ENCODE peak calls at places on chromosomes 13 and 19, in six cellular contexts. I is bronchial epithelial cell, D is AG10803, P is neural crest cell, G is head of caudate nucleus, F is ELF-1. B is an unnamed sample.

GRCh38 chr19:54201172-54201701 is 579 bp downstream of the RPS9 start:
- DNase-seq in D (no peak), P (no peak), G (no peak), F (no peak), I (no peak), B (no peak)

GRCh38 chr19:38928406-38929001 is 2.1 kb downstream of the SARS2 start:
- DNase-seq in F (no peak), I (no peak), G (no peak), D (no peak), P (no peak), B (no peak)

GRCh38 chr13:109357751-109358150 is 428.6 kb downstream of the IRS2 start:
- DNase-seq in G (no peak), I (no peak), F (no peak), P (no peak), D (peak; percentile 13), B (no peak)

GRCh38 chr19:47661161-47661560 is 52.1 kb upstream of the EHD2 start:
- DNase-seq in D (peak; percentile 15), F (no peak), P (no peak), I (no peak), G (no peak), B (no peak)

GRCh38 chr13:26710166-26710565 is 50.4 kb downstream of the GPR12 start:
- DNase-seq in I (no peak), D (no peak), P (no peak), G (no peak), F (peak; percentile 72), B (no peak)

GRCh38 chr19:1591421-1592022 is 1.1 kb downstream of the MBD3 start:
- DNase-seq in I (no peak), F (peak; percentile 53), P (no peak), D (no peak), G (no peak), B (peak; percentile 22)

GRCh38 chr13:34249546-34249945 is 431.6 kb downstream of the RFC3 start:
- DNase-seq in F (no peak), I (no peak), G (no peak), P (no peak), D (no peak), B (no peak)

GRCh38 chr19:32819415-32820400 is 49.9 kb downstream of the SLC7A9 start:
- DNase-seq in I (no peak), G (peak; percentile 50), D (no peak), P (no peak), F (no peak), B (peak; percentile 4)

GRCh38 chr19:55641376-55642152 is 762 bp downstream of the ZNF580 start:
- DNase-seq in P (no peak), G (no peak), F (no peak), I (no peak), D (no peak), B (no peak)

GRCh38 chr13:97540696-97541095 is 106.7 kb downstream of the RAP2A start:
- DNase-seq in I (no peak), G (no peak), F (no peak), P (no peak), D (peak; percentile 8), B (no peak)

GRCh38 chr19:40601061-40601973 is at the start of gene LTBP4:
- DNase-seq in G (no peak), P (no peak), D (no peak), I (no peak), F (no peak), B (no peak)

GRCh38 chr19:9936151-9937000 is at the start of gene OLFM2:
- DNase-seq in G (no peak), D (no peak), F (no peak), I (no peak), P (no peak), B (no peak)

GRCh38 chr13:19572280-19572679 is 10.9 kb upstream of the TPTE2 start:
- DNase-seq in P (no peak), F (no peak), I (no peak), G (no peak), D (no peak), B (no peak)

GRCh38 chr19:45558399-45558878 is 26.2 kb downstream of the OPA3 start:
- DNase-seq in P (peak; percentile 47), G (peak; percentile 78), F (peak; percentile 72), I (peak; percentile 81), D (no peak), B (peak; percentile 37)

GRCh38 chr13:26060366-26060765 is 8.6 kb upstream of the SHISA2 start:
- DNase-seq in F (no peak), P (no peak), G (no peak), D (no peak), I (no peak), B (no peak)

GRCh38 chr13:113428469-113428865 is 24.8 kb downstream of the ADPRHL1 start:
- DNase-seq in F (no peak), I (no peak), P (no peak), G (no peak), D (no peak), B (no peak)

GRCh38 chr19:18292810-18293641 is 11.6 kb upstream of the JUND start:
- DNase-seq in F (peak; percentile 97), G (peak; percentile 69), I (no peak), D (peak; percentile 69), P (peak; percentile 64), B (peak; percentile 71)

GRCh38 chr19:48629599-48630288 is 7.4 kb downstream of the DBP start:
- DNase-seq in F (peak; percentile 98), P (no peak), G (peak; percentile 73), D (no peak), I (no peak), B (no peak)

GRCh38 chr19:7680606-7681335 is at the start of gene TRAPPC5:
- DNase-seq in G (peak; percentile 85), P (peak; percentile 85), D (peak; percentile 67), F (peak; percentile 85), I (peak; percentile 42), B (peak; percentile 85)

GRCh38 chr19:50897191-50897607 is 14.0 kb downstream of the KLK4 start:
- DNase-seq in F (no peak), P (no peak), I (no peak), D (no peak), G (no peak), B (no peak)

GRCh38 chr13:32881074-32881791 is 135.0 kb upstream of the KL start:
- DNase-seq in G (peak; percentile 56), F (no peak), I (peak; percentile 51), D (peak; percentile 85), P (no peak), B (no peak)

GRCh38 chr19:40630571-40631160 is 29.5 kb downstream of the LTBP4 start:
- DNase-seq in P (no peak), G (no peak), F (peak; percentile 22), I (no peak), D (no peak), B (no peak)

GRCh38 chr13:46297338-46297737 is 85.6 kb downstream of the LRRC63 start:
- DNase-seq in D (peak; percentile 37), P (no peak), I (no peak), G (no peak), F (no peak), B (no peak)

GRCh38 chr13:44302233-44302632 is 71.4 kb upstream of the SERP2 start:
- DNase-seq in P (no peak), F (no peak), G (no peak), I (peak; percentile 89), D (no peak), B (no peak)

GRCh38 chr19:13723206-13723605 is 41.1 kb upstream of the MRI1 start:
- DNase-seq in P (no peak), G (no peak), I (peak; percentile 36), F (no peak), D (peak; percentile 33), B (no peak)

GRCh38 chr13:42894765-42895181 is 97.3 kb downstream of the EPSTI1 start:
- DNase-seq in F (no peak), I (peak; percentile 16), G (no peak), D (peak; percentile 62), P (no peak), B (no peak)

GRCh38 chr13:44230736-44231135 is 142.9 kb upstream of the SERP2 start:
- DNase-seq in D (peak; percentile 42), I (no peak), F (no peak), G (no peak), P (no peak), B (no peak)

GRCh38 chr19:38059897-38060296 is 152.9 kb downstream of the SIPA1L3 start:
- DNase-seq in I (peak; percentile 26), F (no peak), P (no peak), D (no peak), G (no peak), B (no peak)